ENCODE peak calls at places on chromosomes 13 and 19, in four cellular contexts. T, P, Z and M are unnamed samples. For H3K9me3, the result is how much of the 10 kb centered on the place peaks cover.

GRCh38 chr13:104779311-104779710 is 1713.1 kb upstream of the SLC10A2 start:
- DNase-seq in T (peak), P (no peak), Z (no peak), M (no peak)

GRCh38 chr13:37640499-37640898 is 41.9 kb upstream of the POSTN start:
- DNase-seq in T (peak), P (no peak), Z (no peak), M (peak)

GRCh38 chr13:110062077-110062776 is 244.7 kb downstream of the COL4A1 start:
- DNase-seq in T (peak), P (peak), Z (peak), M (no peak)

GRCh38 chr13:96218475-96218874 is 128.6 kb downstream of the HS6ST3 start:
- DNase-seq in T (no peak), P (peak), Z (no peak), M (no peak)

GRCh38 chr13:110114351-110114750 is 192.6 kb downstream of the COL4A1 start:
- DNase-seq in T (peak), P (no peak), Z (no peak), M (no peak)

GRCh38 chr19:56671613-56671994 is at the start of gene ZNF835:
- DNase-seq in T (no peak), P (peak), Z (peak), M (peak)

GRCh38 chr13:23679214-23679613 is 109.0 kb downstream of the TNFRSF19 start:
- DNase-seq in T (peak), P (no peak), Z (no peak), M (no peak)

GRCh38 chr19:37218592-37218935 is 550 bp downstream of the ZNF383 start:
- DNase-seq in T (peak), P (no peak), Z (no peak), M (no peak)

GRCh38 chr19:384801-385169 is 24.2 kb downstream of the C2CD4C start:
- DNase-seq in T (no peak), P (no peak), Z (peak), M (no peak)

GRCh38 chr13:22009500-22009899 is 338.6 kb downstream of the FGF9 start:
- DNase-seq in T (no peak), P (peak), Z (no peak), M (peak)

GRCh38 chr13:38398810-38399493 is 49.3 kb downstream of the UFM1 start:
- DNase-seq in T (peak), P (no peak), Z (no peak), M (no peak)

GRCh38 chr13:51643882-51644281 is 59.6 kb downstream of the WDFY2 start:
- DNase-seq in T (peak), P (no peak), Z (no peak), M (no peak)

GRCh38 chr13:94433055-94433947 is 46.2 kb downstream of the DCT start:
- DNase-seq in T (no peak), P (no peak), Z (no peak), M (no peak)

GRCh38 chr19:14146789-14147216 is 10.4 kb upstream of the ASF1B start:
- DNase-seq in T (peak), P (no peak), Z (no peak), M (peak)

GRCh38 chr19:7909471-7910067 is 5.1 kb upstream of the TGFBR3L start:
- DNase-seq in T (no peak), P (no peak), Z (no peak), M (no peak)

GRCh38 chr13:88472316-88472715 is 801.1 kb downstream of the SLITRK5 start:
- DNase-seq in T (no peak), P (no peak), Z (no peak), M (no peak)

GRCh38 chr19:55034751-55035150 is 3.3 kb downstream of the GP6 start:
- DNase-seq in T (no peak), P (no peak), Z (no peak), M (no peak)

GRCh38 chr19:33758541-33759013 is 38.1 kb upstream of the KCTD15 start:
- DNase-seq in T (peak), P (no peak), Z (peak), M (no peak)

GRCh38 chr13:26616126-26616525 is 58.6 kb downstream of the WASF3 start:
- DNase-seq in T (peak), P (no peak), Z (no peak), M (no peak)

GRCh38 chr13:77509221-77509620 is 26.3 kb upstream of the SCEL start:
- DNase-seq in T (peak), P (no peak), Z (no peak), M (no peak)

GRCh38 chr13:23433171-23434153 is at the start of gene SACS:
- DNase-seq in T (peak), P (no peak), Z (peak), M (peak)

GRCh38 chr13:26327905-26328304 is 74.0 kb downstream of the CDK8 start:
- DNase-seq in T (no peak), P (no peak), Z (no peak), M (no peak)

GRCh38 chr19:12000152-12000981 is 35.1 kb downstream of the ZNF433 start:
- DNase-seq in T (peak), P (no peak), Z (no peak), M (no peak)

GRCh38 chr19:17332677-17333581 is 1.7 kb downstream of the ANO8 start:
- DNase-seq in T (peak), P (no peak), Z (no peak), M (peak)

GRCh38 chr19:18292810-18293641 is 11.6 kb upstream of the JUND start:
- DNase-seq in T (peak), P (peak), Z (peak), M (peak)

GRCh38 chr13:79723462-79724116 is 242.6 kb downstream of the NDFIP2 start:
- DNase-seq in T (no peak), P (peak), Z (no peak), M (no peak)

GRCh38 chr19:34096020-34096915 is 76.0 kb upstream of the LSM14A start:
- DNase-seq in T (peak), P (no peak), Z (no peak), M (no peak)

GRCh38 chr13:38687246-38688229 is 661 bp downstream of the FREM2 start:
- DNase-seq in T (no peak), P (peak), Z (peak), M (no peak)

GRCh38 chr13:50561774-50562173 is 281.7 kb downstream of the DLEU7 start:
- DNase-seq in T (no peak), P (no peak), Z (no peak), M (no peak)

GRCh38 chr13:86825410-86825809 is 845.8 kb upstream of the SLITRK5 start:
- DNase-seq in T (no peak), P (no peak), Z (no peak), M (no peak)

GRCh38 chr19:6039541-6040225 is 61.7 kb upstream of the RANBP3 start:
- DNase-seq in T (no peak), P (no peak), Z (no peak), M (peak)

GRCh38 chr13:23509781-23510543 is 60.2 kb upstream of the TNFRSF19 start:
- DNase-seq in T (peak), P (no peak), Z (no peak), M (no peak)

GRCh38 chr13:34731486-34731885 is 210.6 kb upstream of the NBEA start:
- DNase-seq in T (no peak), P (no peak), Z (no peak), M (no peak)

GRCh38 chr13:22018297-22019210 is 347.7 kb downstream of the FGF9 start:
- DNase-seq in T (no peak), P (no peak), Z (no peak), M (no peak)

GRCh38 chr19:16714702-16715294 is 4.8 kb upstream of the NWD1 start:
- DNase-seq in T (peak), P (no peak), Z (peak), M (peak)

GRCh38 chr19:1264801-1265610 is 4.1 kb upstream of the CIRBP start:
- DNase-seq in T (peak), P (peak), Z (peak), M (peak)

GRCh38 chr13:73465629-73465974 is 406.8 kb downstream of the KLF5 start:
- DNase-seq in T (peak), P (no peak), Z (no peak), M (no peak)

GRCh38 chr19:51359294-51359693 is 6.9 kb downstream of the ETFB start:
- DNase-seq in T (peak), P (no peak), Z (no peak), M (peak)

GRCh38 chr13:36530050-36530789 is 97.9 kb downstream of the CCNA1 start:
- DNase-seq in T (no peak), P (no peak), Z (peak), M (peak)

GRCh38 chr19:40367577-40368434 is 19.3 kb downstream of the PLD3 start:
- DNase-seq in T (no peak), P (no peak), Z (no peak), M (no peak)

GRCh38 chr19:40363128-40363527 is 14.6 kb downstream of the PLD3 start:
- DNase-seq in T (no peak), P (no peak), Z (no peak), M (no peak)

GRCh38 chr19:40365010-40365409 is 16.5 kb downstream of the PLD3 start:
- DNase-seq in T (no peak), P (no peak), Z (no peak), M (no peak)

GRCh38 chr19:40366697-40367561 is 18.4 kb downstream of the PLD3 start:
- DNase-seq in T (peak), P (no peak), Z (no peak), M (peak)

DNA sequence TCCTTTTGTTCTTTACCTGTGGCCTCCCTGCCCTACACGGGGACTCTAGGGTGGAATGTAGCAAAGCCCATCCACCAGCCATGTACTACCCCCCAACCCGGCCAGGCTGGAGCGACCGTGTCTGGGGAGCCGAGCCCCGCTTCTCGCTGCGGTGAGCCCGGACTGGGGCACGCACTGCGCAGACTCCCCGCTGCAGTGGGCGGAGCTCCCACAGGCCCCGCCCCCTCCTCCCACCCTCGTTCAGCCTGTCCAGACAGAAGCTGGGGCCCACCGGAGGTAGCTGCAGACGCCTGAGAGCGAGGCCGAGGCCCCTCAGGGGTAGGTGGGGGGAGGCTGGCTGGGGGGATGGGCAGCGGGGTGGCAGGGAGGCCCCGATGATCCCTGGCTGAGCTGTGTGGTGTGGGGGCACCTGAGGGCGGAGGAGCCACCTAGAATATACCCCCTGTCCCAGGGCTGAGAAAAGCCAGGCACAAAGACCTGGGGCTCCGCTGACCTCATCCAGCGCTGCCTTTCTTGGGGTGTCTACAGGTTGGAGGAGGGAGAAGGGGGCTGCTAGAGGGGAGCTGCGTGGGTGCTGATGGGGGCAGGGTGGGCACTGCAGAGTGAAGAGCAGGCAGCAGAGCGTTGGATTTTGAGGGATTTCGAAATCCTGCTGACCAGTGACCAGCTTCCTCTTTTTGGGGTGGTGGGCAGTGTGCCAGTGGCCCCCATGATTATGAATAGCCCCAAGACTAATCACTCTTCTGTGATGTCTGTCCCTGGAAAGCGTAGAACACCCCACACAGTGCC is 17.3 kb downstream of the PLD3 start:
- DNase-seq in T (peak), P (peak), Z (peak), M (peak)
- TF ChIP-seq POLR2A in T (no peak), P (no peak), Z (no peak), M (no peak)

GRCh38 chr13:19050901-19051300 is 130.7 kb downstream of the TUBA3C start:
- DNase-seq in T (no peak), P (no peak), Z (no peak), M (no peak)

GRCh38 chr13:19052180-19052579 is 129.4 kb downstream of the TUBA3C start:
- DNase-seq in T (no peak), P (no peak), Z (no peak), M (no peak)

GRCh38 chr13:19052931-19053330 is 128.7 kb downstream of the TUBA3C start:
- DNase-seq in T (no peak), P (no peak), Z (no peak), M (no peak)

GRCh38 chr13:19055611-19056010 is 126.0 kb downstream of the TUBA3C start:
- DNase-seq in T (no peak), P (no peak), Z (no peak), M (no peak)

DNA sequence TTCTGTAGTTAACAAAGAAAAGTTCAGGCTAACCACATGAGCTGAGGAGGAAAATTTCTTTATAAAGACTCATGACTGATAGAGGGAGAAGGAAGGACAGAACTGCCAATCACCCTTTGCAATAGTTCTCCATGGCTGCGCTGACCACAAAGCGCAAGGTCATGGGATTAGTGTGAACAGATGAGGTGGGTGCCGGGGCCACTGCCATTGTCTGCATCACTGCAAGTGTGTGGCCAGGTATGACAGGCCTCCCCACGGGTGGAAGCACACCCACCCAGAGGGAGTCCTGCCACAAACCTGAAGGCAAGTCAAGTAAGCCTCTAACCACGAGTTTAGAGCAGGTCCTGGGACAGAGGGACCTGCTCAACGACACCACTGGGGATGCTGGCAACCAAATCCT is 128.1 kb downstream of the TUBA3C start:
- DNase-seq in T (no peak), P (no peak), Z (no peak), M (no peak)
- H3K9me3 ChIP-seq in T (half or more), P (under half), Z (under half), M (under half)

DNA sequence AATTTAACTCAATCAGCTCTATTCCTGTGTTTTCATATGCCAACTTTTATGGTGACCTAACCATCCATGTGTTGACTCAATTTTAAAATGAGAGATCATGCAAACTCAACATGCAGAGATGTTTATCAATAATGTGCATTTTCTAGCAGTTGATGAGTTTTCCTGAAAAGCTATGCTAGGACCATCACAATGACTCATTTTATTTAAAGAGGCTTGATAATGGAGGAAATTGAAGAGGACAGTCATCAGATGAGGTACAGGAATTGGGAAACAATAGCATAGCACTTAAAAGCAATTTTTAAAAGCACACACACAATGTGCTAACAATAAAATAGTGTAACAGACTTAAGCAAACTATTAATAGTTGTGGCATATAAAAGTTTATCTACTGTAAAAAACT is 127.1 kb downstream of the VWA8 start:
- DNase-seq in T (peak), P (no peak), Z (no peak), M (no peak)
- TF ChIP-seq POLR2A in T (no peak), P (no peak), Z (no peak), M (no peak)

DNA sequence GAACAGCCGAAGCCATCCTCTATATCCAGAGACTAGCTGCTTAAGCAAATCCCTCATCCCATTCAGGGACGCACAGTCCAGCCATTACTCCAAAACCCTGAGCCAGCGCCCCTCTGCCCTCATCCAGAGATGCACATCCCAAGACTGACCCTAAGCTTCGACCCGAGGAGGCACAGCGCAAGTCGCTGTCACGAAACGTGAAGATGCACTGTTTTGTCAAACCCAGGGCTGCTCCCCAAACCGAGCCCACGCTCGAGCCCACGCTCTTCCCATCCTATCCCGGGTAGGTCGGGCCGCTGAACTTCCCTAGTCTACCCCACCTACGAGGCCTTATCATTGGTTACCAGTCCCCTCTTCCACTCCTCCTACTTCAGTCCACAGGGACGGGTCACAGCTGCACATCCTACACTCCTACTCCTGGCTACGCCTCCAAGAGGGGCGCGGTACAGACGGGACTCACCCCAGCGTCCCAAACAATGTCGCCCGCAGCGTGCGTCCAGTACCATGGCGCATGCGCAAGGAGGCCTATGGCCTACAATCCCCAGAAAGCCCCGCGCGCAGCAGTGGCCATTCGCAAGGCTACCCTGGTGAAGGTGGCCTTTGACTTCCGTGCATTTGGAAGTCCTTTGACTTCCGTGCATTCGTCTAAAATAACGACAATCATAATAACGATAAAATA is at the start of gene ZNF285:
- DNase-seq in T (peak), P (peak), Z (peak), M (peak)
- H3K9me3 ChIP-seq in T (under half), P (under half), Z (under half), M (under half)

DNA sequence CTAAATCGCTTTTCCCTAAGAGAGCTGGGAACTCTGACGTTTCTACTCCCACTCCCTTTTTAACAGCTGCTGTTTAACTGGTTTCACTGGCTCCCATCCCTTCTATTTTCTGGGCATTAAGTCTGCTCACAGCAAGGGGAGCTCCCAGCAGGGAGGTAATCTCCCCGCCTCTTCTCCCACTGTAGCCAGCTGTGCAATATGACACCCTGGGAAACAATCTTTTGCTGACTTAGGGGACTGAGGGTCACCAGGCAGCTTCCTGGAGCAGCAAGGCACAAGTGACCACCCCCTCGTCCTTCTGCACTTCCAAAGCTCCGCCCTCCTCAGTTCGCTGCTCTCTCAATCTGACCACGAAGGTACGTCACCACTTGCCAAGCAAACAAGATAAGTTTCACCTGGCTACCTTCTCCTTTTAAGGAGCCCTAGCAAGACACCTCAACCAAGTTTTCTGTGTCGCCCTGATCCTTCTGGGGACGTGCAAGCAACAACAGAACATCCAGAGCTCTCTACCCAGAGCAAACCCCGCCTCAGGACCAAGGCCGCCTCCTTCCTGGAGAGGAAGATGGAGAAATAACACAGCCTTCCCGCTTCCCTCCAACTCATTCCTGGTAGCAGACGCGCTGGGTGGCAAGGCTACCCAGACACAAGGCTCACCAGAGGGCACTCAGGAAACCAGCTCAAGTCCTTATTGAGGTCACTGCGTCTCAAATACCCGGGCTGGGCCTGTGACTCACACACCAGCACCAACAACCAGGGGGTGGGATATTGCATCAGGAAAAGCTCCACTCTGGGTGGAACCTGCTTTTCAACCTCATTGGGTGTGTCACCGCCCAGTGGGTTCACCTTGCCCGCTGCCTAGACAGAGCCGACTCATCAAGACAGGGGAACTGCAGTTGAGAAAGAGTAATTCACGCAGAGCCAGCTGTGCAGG is 92.4 kb downstream of the STK24 start:
- DNase-seq in T (peak), P (peak), Z (peak), M (peak)
- TF ChIP-seq POLR2A in T (peak), P (no peak), Z (peak), M (no peak)

GRCh38 chr13:44281252-44282000 is 92.2 kb upstream of the SERP2 start:
- DNase-seq in T (no peak), P (no peak), Z (no peak), M (no peak)
- H3K9me3 ChIP-seq in T (under half), P (under half), Z (under half), M (under half)